ENCODE peak calls at places on chromosomes 13 and 19, in seven cellular contexts. C is foreskin fibroblast; E is Peyer's patch; O is tibial nerve; T is breast epithelium; K is astrocyte of the cerebellum; I is CD8-positive, alpha-beta T cell. U is an unnamed sample.

GRCh38 chr19:50702158-50702869 is 17.3 kb downstream of the SHANK1 start:
- DNase-seq in C (no peak), E (no peak), O (no peak), T (no peak), K (no peak), I (peak), U (no peak)

GRCh38 chr19:46716013-46716671 is 772 bp downstream of the PRKD2 start:
- DNase-seq in C (peak), E (no peak), O (no peak), T (no peak), K (no peak), I (no peak), U (peak)

GRCh38 chr13:76677047-76677446 is 209.2 kb downstream of the KCTD12 start:
- DNase-seq in C (peak), E (no peak), O (peak), T (no peak), K (peak), I (no peak), U (no peak)

GRCh38 chr13:20431080-20431479 is 94.6 kb downstream of the CRYL1 start:
- DNase-seq in C (no peak), E (no peak), O (no peak), T (no peak), K (no peak), I (no peak), U (no peak)

GRCh38 chr19:34320277-34320676 is 44.7 kb upstream of the GPI start:
- DNase-seq in C (no peak), E (peak), O (no peak), T (no peak), K (no peak), I (no peak), U (no peak)

GRCh38 chr19:38385804-38386257 is 2.0 kb downstream of the GGN start:
- DNase-seq in C (no peak), E (no peak), O (no peak), T (no peak), K (no peak), I (no peak), U (no peak)

GRCh38 chr19:19074172-19074905 is 10.5 kb downstream of the SLC25A42 start:
- DNase-seq in C (peak), E (no peak), O (no peak), T (no peak), K (no peak), I (no peak), U (no peak)

GRCh38 chr13:84645196-84646071 is 763.2 kb upstream of the SLITRK1 start:
- DNase-seq in C (peak), E (no peak), O (no peak), T (no peak), K (no peak), I (no peak), U (no peak)

GRCh38 chr13:34730966-34731365 is 211.1 kb upstream of the NBEA start:
- DNase-seq in C (no peak), E (no peak), O (no peak), T (no peak), K (no peak), I (no peak), U (no peak)

GRCh38 chr19:12766051-12766521 is 9.3 kb downstream of the HOOK2 start:
- DNase-seq in C (peak), E (peak), O (peak), T (peak), K (no peak), I (peak), U (peak)

GRCh38 chr19:1850809-1851544 is 2.7 kb upstream of the REXO1 start:
- DNase-seq in C (no peak), E (no peak), O (no peak), T (no peak), K (no peak), I (no peak), U (no peak)

GRCh38 chr13:114131581-114132418 is 623 bp downstream of the RASA3 start:
- DNase-seq in C (peak), E (peak), O (no peak), T (no peak), K (no peak), I (peak), U (no peak)

GRCh38 chr19:36023432-36023831 is 9.2 kb downstream of the CLIP3 start:
- DNase-seq in C (no peak), E (no peak), O (no peak), T (no peak), K (no peak), I (no peak), U (no peak)

DNA sequence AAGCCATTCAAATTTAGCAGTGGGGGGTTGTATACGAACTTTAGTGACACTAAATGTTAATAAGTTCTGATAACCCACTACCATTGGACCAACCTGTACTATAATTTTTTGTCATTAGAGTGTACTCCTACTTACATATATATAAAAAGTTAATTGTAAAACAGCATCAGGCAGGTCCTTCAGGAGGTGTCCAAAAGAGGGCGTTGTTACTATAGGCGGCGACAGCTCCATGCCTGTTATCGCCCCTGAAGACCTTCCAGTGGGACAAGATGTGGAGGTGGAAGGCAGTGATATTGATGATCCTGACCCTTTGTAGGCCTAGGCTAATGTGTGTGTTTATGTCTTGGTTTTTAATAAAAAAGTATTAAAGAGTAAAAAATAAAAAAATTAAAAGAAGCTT is 27.5 kb downstream of the SPRYD7 start:
- DNase-seq in C (no peak), E (no peak), O (no peak), T (no peak), K (no peak), I (no peak), U (no peak)
- TF ChIP-seq CTCF in C (no peak), E (no peak), O (no peak), T (no peak), K (no peak), I (no peak), U (no peak)

DNA sequence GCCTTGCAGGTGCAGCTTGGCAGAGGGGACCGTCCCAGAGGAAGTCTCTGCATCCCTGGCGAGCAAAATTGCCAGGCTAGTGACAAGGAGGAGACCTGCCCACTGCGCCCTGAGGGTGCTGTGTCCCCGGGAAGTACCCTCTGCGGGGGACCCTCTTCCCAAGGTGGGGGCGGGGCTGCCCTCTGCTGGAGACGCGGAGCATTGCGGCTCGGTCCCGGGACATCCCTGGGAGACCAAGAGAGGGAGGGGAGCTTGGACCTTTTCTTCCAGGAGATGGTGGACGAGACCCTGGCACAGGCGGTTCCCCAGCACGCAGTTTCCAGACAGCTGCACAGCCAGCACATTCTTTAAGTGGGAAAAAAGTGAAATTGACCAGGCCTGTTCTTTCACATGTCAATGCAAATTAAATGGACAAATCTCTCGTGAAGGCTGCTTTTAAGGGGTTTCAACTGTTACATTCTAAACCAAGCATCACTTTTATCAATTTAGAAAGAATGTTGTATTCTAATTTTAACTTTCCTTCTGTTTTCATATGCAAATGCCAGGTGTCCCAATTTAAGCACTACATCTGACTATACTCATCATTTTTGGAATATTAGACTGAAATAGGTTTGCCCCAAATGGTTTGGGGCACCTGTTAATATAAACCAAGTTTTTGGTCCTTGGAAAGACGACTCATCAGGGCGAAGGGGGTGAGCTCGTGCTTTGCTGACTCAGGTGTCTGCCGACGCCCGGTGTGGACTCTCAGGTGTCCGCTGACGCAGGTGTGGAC is 60.7 kb downstream of the MCF2L start:
- DNase-seq in C (peak), E (peak), O (no peak), T (no peak), K (no peak), I (peak), U (peak)
- TF ChIP-seq CTCF in C (peak), E (no peak), O (peak), T (peak), K (peak), I (peak), U (peak)

GRCh38 chr19:33219261-33219812 is 6.3 kb downstream of the SLC7A10 start:
- DNase-seq in C (no peak), E (no peak), O (no peak), T (no peak), K (peak), I (no peak), U (no peak)
- TF ChIP-seq CTCF in C (peak), E (no peak), O (no peak), T (no peak), K (peak), I (no peak), U (no peak)

GRCh38 chr13:79155883-79156282 is 250.2 kb downstream of the RBM26 start:
- DNase-seq in C (no peak), E (no peak), O (no peak), T (no peak), K (no peak), I (no peak), U (no peak)
- TF ChIP-seq CTCF in C (no peak), E (no peak), O (no peak), T (no peak), K (no peak), I (no peak), U (no peak)